ENCODE peak calls at places on chromosome 2, in eight cellular contexts. Z is NCI-H345; O is right atrium auricular region; S is activated naive CD8-positive, alpha-beta T cell treated with anti-CD3 and anti-CD28 coated beads, Interleukin-2, amount 50 U/mL, for 24 hours; P is activated CD4-positive, CD25-positive, alpha-beta regulatory T cell; C is right cardiac atrium; K is MCF 10A; U is H4. R is an unnamed sample.

GRCh38 chr2:105496271-105496670 is 97.4 kb upstream of the FHL2 start:
- DNase-seq in Z (no peak), O (no peak), S (no peak), P (no peak), C (peak), K (no peak), U (no peak), R (no peak)

GRCh38 chr2:25420820-25421237 is 79.1 kb upstream of the DNMT3A start:
- DNase-seq in Z (no peak), O (no peak), S (no peak), P (no peak), C (no peak), K (no peak), U (no peak), R (no peak)

GRCh38 chr2:188898261-188898660 is 75.9 kb upstream of the COL3A1 start:
- DNase-seq in Z (no peak), O (no peak), S (no peak), P (no peak), C (no peak), K (no peak), U (no peak), R (no peak)

GRCh38 chr2:33134086-33134763 is 187.5 kb downstream of the LTBP1 start:
- DNase-seq in Z (peak), O (peak), S (no peak), P (no peak), C (peak), K (peak), U (peak), R (no peak)

GRCh38 chr2:221517362-221518121 is 54.6 kb downstream of the EPHA4 start:
- DNase-seq in Z (no peak), O (peak), S (peak), P (peak), C (peak), K (peak), U (peak), R (no peak)

GRCh38 chr2:230472619-230473018 is 56.6 kb downstream of the SP100 start:
- DNase-seq in Z (no peak), O (no peak), S (peak), P (no peak), C (no peak), K (peak), U (no peak), R (no peak)

GRCh38 chr2:63861220-63861822 is 19.6 kb downstream of the UGP2 start:
- DNase-seq in Z (peak), O (peak), S (peak), P (peak), C (peak), K (peak), U (peak), R (peak)

GRCh38 chr2:176652300-176653182 is 383.3 kb downstream of the MTX2 start:
- DNase-seq in Z (peak), O (no peak), S (no peak), P (no peak), C (no peak), K (peak), U (peak), R (no peak)

GRCh38 chr2:112829931-112830330 is 6.6 kb downstream of the IL1B start:
- DNase-seq in Z (no peak), O (no peak), S (no peak), P (no peak), C (no peak), K (no peak), U (no peak), R (no peak)

GRCh38 chr2:28344756-28345291 is 47.8 kb upstream of the FOSL2 start:
- DNase-seq in Z (no peak), O (no peak), S (no peak), P (no peak), C (peak), K (no peak), U (no peak), R (no peak)

GRCh38 chr2:127551221-127551930 is 15.9 kb downstream of the MYO7B start:
- DNase-seq in Z (no peak), O (peak), S (no peak), P (no peak), C (no peak), K (no peak), U (no peak), R (no peak)

GRCh38 chr2:74439373-74440004 is 2.2 kb downstream of the RTKN start:
- DNase-seq in Z (no peak), O (no peak), S (no peak), P (no peak), C (peak), K (no peak), U (no peak), R (no peak)

GRCh38 chr2:119387381-119388129 is 20.8 kb downstream of the DBI start:
- DNase-seq in Z (no peak), O (peak), S (peak), P (no peak), C (peak), K (peak), U (peak), R (no peak)

GRCh38 chr2:232761301-232761907 is 15.0 kb downstream of the KCNJ13 start:
- DNase-seq in Z (peak), O (no peak), S (peak), P (no peak), C (no peak), K (peak), U (peak), R (peak)

GRCh38 chr2:192741889-192742288 is 547.2 kb upstream of the TMEFF2 start:
- DNase-seq in Z (no peak), O (no peak), S (no peak), P (no peak), C (no peak), K (peak), U (peak), R (no peak)

GRCh38 chr2:20617081-20617575 is 33.8 kb downstream of the HS1BP3 start:
- DNase-seq in Z (no peak), O (peak), S (no peak), P (no peak), C (peak), K (peak), U (no peak), R (no peak)

GRCh38 chr2:226887940-226888339 is 52.1 kb downstream of the RHBDD1 start:
- DNase-seq in Z (no peak), O (no peak), S (no peak), P (no peak), C (no peak), K (no peak), U (peak), R (no peak)

R was measured in endothelial cell.